ENCODE peak calls at places on chromosomes 12 and 14, in nine cellular contexts. K, M, O, C, T, J, S, P and D are unnamed samples.

GRCh38 chr12:103762473-103762872 is 78.6 kb downstream of the NT5DC3 start:
- DNase-seq in K (no peak), M (no peak), O (no peak), C (no peak), T (no peak), J (no peak), S (no peak), P (no peak), D (no peak)

GRCh38 chr12:14995583-14996425 is 23.0 kb downstream of the PDE6H start:
- DNase-seq in K (peak), M (peak), O (no peak), C (peak), T (no peak), J (no peak), S (peak), P (no peak), D (peak)

GRCh38 chr12:48296586-48297396 is 53.9 kb downstream of the ZNF641 start:
- DNase-seq in K (no peak), M (peak), O (peak), C (peak), T (peak), J (no peak), S (peak), P (peak), D (no peak)

GRCh38 chr14:82642425-82642824 is 1108.8 kb upstream of the SEL1L start:
- DNase-seq in K (no peak), M (peak), O (no peak), C (no peak), T (no peak), J (peak), S (no peak), P (no peak), D (no peak)

GRCh38 chr14:33280646-33281045 is 342.0 kb downstream of the NPAS3 start:
- DNase-seq in K (no peak), M (peak), O (no peak), C (no peak), T (no peak), J (no peak), S (no peak), P (no peak), D (no peak)

GRCh38 chr14:49984419-49984818 is 91.5 kb downstream of the ARF6 start:
- DNase-seq in K (no peak), M (no peak), O (no peak), C (no peak), T (no peak), J (no peak), S (no peak), P (no peak), D (no peak)

GRCh38 chr12:131710464-131711457 is at the start of gene SFSWAP:
- DNase-seq in K (peak), M (peak), O (peak), C (peak), T (peak), J (no peak), S (peak), P (peak), D (peak)

GRCh38 chr12:94732367-94732990 is 82.1 kb upstream of the TMCC3 start:
- DNase-seq in K (no peak), M (no peak), O (no peak), C (no peak), T (no peak), J (no peak), S (no peak), P (no peak), D (no peak)

GRCh38 chr12:26058308-26058707 is 66.5 kb downstream of the BHLHE41 start:
- DNase-seq in K (no peak), M (no peak), O (no peak), C (no peak), T (no peak), J (no peak), S (no peak), P (no peak), D (no peak)

GRCh38 chr12:23083267-23083666 is 458.3 kb downstream of the ETNK1 start:
- DNase-seq in K (peak), M (peak), O (no peak), C (peak), T (peak), J (no peak), S (no peak), P (no peak), D (no peak)

GRCh38 chr12:114291389-114292075 is 114.4 kb downstream of the TBX5 start:
- DNase-seq in K (no peak), M (no peak), O (no peak), C (no peak), T (no peak), J (no peak), S (no peak), P (no peak), D (no peak)

GRCh38 chr12:68803948-68804653 is 3.9 kb upstream of the MDM2 start:
- DNase-seq in K (no peak), M (no peak), O (no peak), C (no peak), T (no peak), J (no peak), S (no peak), P (no peak), D (no peak)

GRCh38 chr14:95026851-95027463 is 130.4 kb downstream of the DICER1 start:
- DNase-seq in K (no peak), M (no peak), O (no peak), C (no peak), T (no peak), J (peak), S (no peak), P (peak), D (no peak)

GRCh38 chr14:93753647-93754046 is 34.6 kb downstream of the PRIMA1 start:
- DNase-seq in K (no peak), M (no peak), O (no peak), C (no peak), T (no peak), J (no peak), S (no peak), P (no peak), D (no peak)

GRCh38 chr14:23383041-23383440 is 6.2 kb downstream of the CMTM5 start:
- DNase-seq in K (no peak), M (no peak), O (no peak), C (no peak), T (no peak), J (no peak), S (no peak), P (no peak), D (no peak)

GRCh38 chr14:53975444-53975843 is 18.8 kb upstream of the BMP4 start:
- DNase-seq in K (no peak), M (no peak), O (no peak), C (no peak), T (no peak), J (no peak), S (no peak), P (no peak), D (no peak)

GRCh38 chr14:92663049-92663448 is 85.4 kb downstream of the LGMN start:
- DNase-seq in K (no peak), M (no peak), O (no peak), C (no peak), T (no peak), J (no peak), S (no peak), P (no peak), D (no peak)

GRCh38 chr12:1865284-1865866 is 45.0 kb downstream of the LRTM2 start:
- DNase-seq in K (no peak), M (no peak), O (no peak), C (no peak), T (no peak), J (peak), S (no peak), P (no peak), D (no peak)

GRCh38 chr12:85603556-85603955 is 232.7 kb downstream of the RASSF9 start:
- DNase-seq in K (no peak), M (no peak), O (no peak), C (no peak), T (no peak), J (no peak), S (no peak), P (no peak), D (no peak)

GRCh38 chr14:93936245-93936644 is 9.1 kb downstream of the FAM181A start:
- DNase-seq in K (peak), M (peak), O (no peak), C (no peak), T (peak), J (no peak), S (peak), P (no peak), D (no peak)

GRCh38 chr12:46473634-46474201 is 101.1 kb upstream of the SLC38A2 start:
- DNase-seq in K (no peak), M (peak), O (no peak), C (peak), T (peak), J (peak), S (peak), P (peak), D (peak)

GRCh38 chr12:3313066-3313465 is 177.9 kb upstream of the PRMT8 start:
- DNase-seq in K (no peak), M (peak), O (no peak), C (no peak), T (no peak), J (no peak), S (peak), P (no peak), D (peak)

GRCh38 chr14:87522575-87522974 is 470.4 kb downstream of the GALC start:
- DNase-seq in K (peak), M (peak), O (no peak), C (no peak), T (peak), J (no peak), S (no peak), P (no peak), D (no peak)

GRCh38 chr14:20477211-20477876 is 8.1 kb downstream of the PNP start:
- DNase-seq in K (no peak), M (no peak), O (peak), C (no peak), T (no peak), J (no peak), S (peak), P (no peak), D (peak)

GRCh38 chr14:22887990-22888378 is 5.0 kb downstream of the REM2 start:
- DNase-seq in K (peak), M (no peak), O (peak), C (no peak), T (no peak), J (no peak), S (no peak), P (no peak), D (no peak)